ENCODE peak calls at places on chromosomes 7 and 10, in ten cellular contexts. One of them, this sample, is unnamed.

GRCh38 chr7:87216701-87217508 is 2.6 kb downstream of the TMEM243 start:
- DNase-seq in skeletal muscle cell: no peak
- DNase-seq in memory B cell: peak; percentile 30
- DNase-seq in NCI-H187 treated with DMSO at 0.1 percent for 48 hours: no peak
- DNase-seq in lung: no peak
- DNase-seq in brain microvascular endothelial cell: no peak
- DNase-seq in pancreas: no peak
- DNase-seq in iPS-NIHi11: no peak
- DNase-seq in NCI-H345: no peak
- DNase-seq in T-helper 2 cell: no peak
- DNase-seq in this sample: no peak

GRCh38 chr7:15555385-15555859 is 6.4 kb downstream of the AGMO start:
- DNase-seq in skeletal muscle cell: no peak
- DNase-seq in memory B cell: no peak
- DNase-seq in NCI-H187 treated with DMSO at 0.1 percent for 48 hours: no peak
- DNase-seq in lung: no peak
- DNase-seq in brain microvascular endothelial cell: peak; percentile 24
- DNase-seq in pancreas: no peak
- DNase-seq in iPS-NIHi11: no peak
- DNase-seq in NCI-H345: no peak
- DNase-seq in T-helper 2 cell: no peak
- DNase-seq in this sample: no peak

GRCh38 chr10:121462955-121463354 is 135.3 kb downstream of the FGFR2 start:
- DNase-seq in skeletal muscle cell: no peak
- DNase-seq in memory B cell: no peak
- DNase-seq in NCI-H187 treated with DMSO at 0.1 percent for 48 hours: no peak
- DNase-seq in lung: no peak
- DNase-seq in brain microvascular endothelial cell: no peak
- DNase-seq in pancreas: no peak
- DNase-seq in iPS-NIHi11: no peak
- DNase-seq in NCI-H345: no peak
- DNase-seq in T-helper 2 cell: no peak
- DNase-seq in this sample: no peak

GRCh38 chr10:47441973-47442750 is 41.8 kb downstream of the ANXA8 start:
- DNase-seq in skeletal muscle cell: no peak
- DNase-seq in memory B cell: no peak
- DNase-seq in NCI-H187 treated with DMSO at 0.1 percent for 48 hours: no peak
- DNase-seq in lung: no peak
- DNase-seq in brain microvascular endothelial cell: no peak
- DNase-seq in pancreas: no peak
- DNase-seq in iPS-NIHi11: no peak
- DNase-seq in NCI-H345: no peak
- DNase-seq in T-helper 2 cell: no peak
- DNase-seq in this sample: no peak

GRCh38 chr10:52933748-52934147 is 161.2 kb upstream of the MBL2 start:
- DNase-seq in skeletal muscle cell: no peak
- DNase-seq in memory B cell: no peak
- DNase-seq in NCI-H187 treated with DMSO at 0.1 percent for 48 hours: no peak
- DNase-seq in lung: no peak
- DNase-seq in brain microvascular endothelial cell: no peak
- DNase-seq in pancreas: no peak
- DNase-seq in iPS-NIHi11: no peak
- DNase-seq in NCI-H345: no peak
- DNase-seq in T-helper 2 cell: no peak
- DNase-seq in this sample: no peak

GRCh38 chr10:124743188-124744046 is 761 bp downstream of the FAM53B start:
- DNase-seq in skeletal muscle cell: no peak
- DNase-seq in memory B cell: no peak
- DNase-seq in NCI-H187 treated with DMSO at 0.1 percent for 48 hours: no peak
- DNase-seq in lung: no peak
- DNase-seq in brain microvascular endothelial cell: peak; percentile 16
- DNase-seq in pancreas: peak; percentile 42
- DNase-seq in iPS-NIHi11: peak; percentile 36
- DNase-seq in NCI-H345: peak; percentile 15
- DNase-seq in T-helper 2 cell: no peak
- DNase-seq in this sample: no peak

GRCh38 chr10:103923502-103923901 is 5.5 kb upstream of the STN1 start:
- DNase-seq in skeletal muscle cell: no peak
- DNase-seq in memory B cell: no peak
- DNase-seq in NCI-H187 treated with DMSO at 0.1 percent for 48 hours: no peak
- DNase-seq in lung: no peak
- DNase-seq in brain microvascular endothelial cell: no peak
- DNase-seq in pancreas: peak; percentile 42
- DNase-seq in iPS-NIHi11: no peak
- DNase-seq in NCI-H345: no peak
- DNase-seq in T-helper 2 cell: no peak
- DNase-seq in this sample: no peak

GRCh38 chr10:18721067-18721466 is 61.8 kb downstream of the ARL5B start:
- DNase-seq in skeletal muscle cell: no peak
- DNase-seq in memory B cell: no peak
- DNase-seq in NCI-H187 treated with DMSO at 0.1 percent for 48 hours: no peak
- DNase-seq in lung: no peak
- DNase-seq in brain microvascular endothelial cell: no peak
- DNase-seq in pancreas: no peak
- DNase-seq in iPS-NIHi11: no peak
- DNase-seq in NCI-H345: no peak
- DNase-seq in T-helper 2 cell: no peak
- DNase-seq in this sample: no peak

GRCh38 chr10:103238506-103239252 is 7.0 kb upstream of the RPEL1 start:
- DNase-seq in skeletal muscle cell: no peak
- DNase-seq in memory B cell: no peak
- DNase-seq in NCI-H187 treated with DMSO at 0.1 percent for 48 hours: no peak
- DNase-seq in lung: peak; percentile 54
- DNase-seq in brain microvascular endothelial cell: peak; percentile 44
- DNase-seq in pancreas: no peak
- DNase-seq in iPS-NIHi11: peak; percentile 54
- DNase-seq in NCI-H345: no peak
- DNase-seq in T-helper 2 cell: no peak
- DNase-seq in this sample: peak; percentile 70

GRCh38 chr7:134302120-134302519 is 14.6 kb downstream of the SLC35B4 start:
- DNase-seq in skeletal muscle cell: no peak
- DNase-seq in memory B cell: no peak
- DNase-seq in NCI-H187 treated with DMSO at 0.1 percent for 48 hours: no peak
- DNase-seq in lung: no peak
- DNase-seq in brain microvascular endothelial cell: no peak
- DNase-seq in pancreas: no peak
- DNase-seq in iPS-NIHi11: no peak
- DNase-seq in NCI-H345: no peak
- DNase-seq in T-helper 2 cell: no peak
- DNase-seq in this sample: peak; percentile 30

GRCh38 chr7:155198901-155199845 is 98.5 kb upstream of the INSIG1 start:
- DNase-seq in skeletal muscle cell: no peak
- DNase-seq in memory B cell: no peak
- DNase-seq in NCI-H187 treated with DMSO at 0.1 percent for 48 hours: no peak
- DNase-seq in lung: no peak
- DNase-seq in brain microvascular endothelial cell: peak; percentile 86
- DNase-seq in pancreas: peak; percentile 6
- DNase-seq in iPS-NIHi11: no peak
- DNase-seq in NCI-H345: no peak
- DNase-seq in T-helper 2 cell: no peak
- DNase-seq in this sample: no peak

GRCh38 chr10:82319558-82319957 is 444.6 kb downstream of the NRG3 start:
- DNase-seq in skeletal muscle cell: no peak
- DNase-seq in memory B cell: no peak
- DNase-seq in NCI-H187 treated with DMSO at 0.1 percent for 48 hours: no peak
- DNase-seq in lung: no peak
- DNase-seq in brain microvascular endothelial cell: no peak
- DNase-seq in pancreas: no peak
- DNase-seq in iPS-NIHi11: no peak
- DNase-seq in NCI-H345: no peak
- DNase-seq in T-helper 2 cell: no peak
- DNase-seq in this sample: no peak

GRCh38 chr10:131048595-131048994 is 262.9 kb downstream of the TCERG1L start:
- DNase-seq in skeletal muscle cell: no peak
- DNase-seq in memory B cell: no peak
- DNase-seq in NCI-H187 treated with DMSO at 0.1 percent for 48 hours: no peak
- DNase-seq in lung: no peak
- DNase-seq in brain microvascular endothelial cell: no peak
- DNase-seq in pancreas: no peak
- DNase-seq in iPS-NIHi11: peak; percentile 51
- DNase-seq in NCI-H345: no peak
- DNase-seq in T-helper 2 cell: no peak
- DNase-seq in this sample: no peak

GRCh38 chr7:107856806-107857540 is 34.0 kb upstream of the DLD start:
- DNase-seq in skeletal muscle cell: no peak
- DNase-seq in memory B cell: no peak
- DNase-seq in NCI-H187 treated with DMSO at 0.1 percent for 48 hours: no peak
- DNase-seq in lung: no peak
- DNase-seq in brain microvascular endothelial cell: no peak
- DNase-seq in pancreas: no peak
- DNase-seq in iPS-NIHi11: no peak
- DNase-seq in NCI-H345: no peak
- DNase-seq in T-helper 2 cell: no peak
- DNase-seq in this sample: no peak

GRCh38 chr7:144653449-144653848 is 182.4 kb downstream of the TPK1 start:
- DNase-seq in skeletal muscle cell: no peak
- DNase-seq in memory B cell: no peak
- DNase-seq in NCI-H187 treated with DMSO at 0.1 percent for 48 hours: no peak
- DNase-seq in lung: no peak
- DNase-seq in brain microvascular endothelial cell: no peak
- DNase-seq in pancreas: no peak
- DNase-seq in iPS-NIHi11: no peak
- DNase-seq in NCI-H345: no peak
- DNase-seq in T-helper 2 cell: no peak
- DNase-seq in this sample: no peak

GRCh38 chr10:92695679-92696605 is 6.2 kb downstream of the HHEX start:
- DNase-seq in skeletal muscle cell: no peak
- DNase-seq in memory B cell: no peak
- DNase-seq in NCI-H187 treated with DMSO at 0.1 percent for 48 hours: no peak
- DNase-seq in lung: no peak
- DNase-seq in brain microvascular endothelial cell: peak; percentile 42
- DNase-seq in pancreas: peak; percentile 40
- DNase-seq in iPS-NIHi11: peak; percentile 57
- DNase-seq in NCI-H345: no peak
- DNase-seq in T-helper 2 cell: no peak
- DNase-seq in this sample: peak; percentile 70

GRCh38 chr10:90847436-90847835 is 10.4 kb downstream of the HTR7 start:
- DNase-seq in skeletal muscle cell: peak; percentile 54
- DNase-seq in memory B cell: no peak
- DNase-seq in NCI-H187 treated with DMSO at 0.1 percent for 48 hours: no peak
- DNase-seq in lung: no peak
- DNase-seq in brain microvascular endothelial cell: peak; percentile 61
- DNase-seq in pancreas: no peak
- DNase-seq in iPS-NIHi11: no peak
- DNase-seq in NCI-H345: no peak
- DNase-seq in T-helper 2 cell: no peak
- DNase-seq in this sample: peak; percentile 63

GRCh38 chr7:100720320-100720644 is at the start of gene EPO:
- DNase-seq in skeletal muscle cell: no peak
- DNase-seq in memory B cell: no peak
- DNase-seq in NCI-H187 treated with DMSO at 0.1 percent for 48 hours: no peak
- DNase-seq in lung: no peak
- DNase-seq in brain microvascular endothelial cell: no peak
- DNase-seq in pancreas: no peak
- DNase-seq in iPS-NIHi11: peak; percentile 34
- DNase-seq in NCI-H345: no peak
- DNase-seq in T-helper 2 cell: no peak
- DNase-seq in this sample: no peak

GRCh38 chr10:97087296-97087695 is 98.5 kb downstream of the SLIT1 start:
- DNase-seq in skeletal muscle cell: no peak
- DNase-seq in memory B cell: no peak
- DNase-seq in NCI-H187 treated with DMSO at 0.1 percent for 48 hours: no peak
- DNase-seq in lung: no peak
- DNase-seq in brain microvascular endothelial cell: no peak
- DNase-seq in pancreas: no peak
- DNase-seq in iPS-NIHi11: no peak
- DNase-seq in NCI-H345: no peak
- DNase-seq in T-helper 2 cell: no peak
- DNase-seq in this sample: no peak

GRCh38 chr7:2116903-2117680 is 115.7 kb downstream of the MAD1L1 start:
- DNase-seq in skeletal muscle cell: no peak
- DNase-seq in memory B cell: no peak
- DNase-seq in NCI-H187 treated with DMSO at 0.1 percent for 48 hours: no peak
- DNase-seq in lung: no peak
- DNase-seq in brain microvascular endothelial cell: no peak
- DNase-seq in pancreas: no peak
- DNase-seq in iPS-NIHi11: no peak
- DNase-seq in NCI-H345: no peak
- DNase-seq in T-helper 2 cell: no peak
- DNase-seq in this sample: peak; percentile 64

GRCh38 chr10:69451784-69452251 is 553 bp downstream of the TSPAN15 start:
- DNase-seq in skeletal muscle cell: no peak
- DNase-seq in memory B cell: no peak
- DNase-seq in NCI-H187 treated with DMSO at 0.1 percent for 48 hours: no peak
- DNase-seq in lung: peak; percentile 73
- DNase-seq in brain microvascular endothelial cell: no peak
- DNase-seq in pancreas: peak; percentile 80
- DNase-seq in iPS-NIHi11: peak; percentile 67
- DNase-seq in NCI-H345: peak; percentile 46
- DNase-seq in T-helper 2 cell: no peak
- DNase-seq in this sample: no peak

GRCh38 chr7:123437447-123437995 is 96.9 kb downstream of the IQUB start:
- DNase-seq in skeletal muscle cell: no peak
- DNase-seq in memory B cell: no peak
- DNase-seq in NCI-H187 treated with DMSO at 0.1 percent for 48 hours: no peak
- DNase-seq in lung: no peak
- DNase-seq in brain microvascular endothelial cell: no peak
- DNase-seq in pancreas: no peak
- DNase-seq in iPS-NIHi11: no peak
- DNase-seq in NCI-H345: no peak
- DNase-seq in T-helper 2 cell: no peak
- DNase-seq in this sample: no peak

GRCh38 chr10:76149602-76150138 is 718.2 kb downstream of the LRMDA start:
- DNase-seq in skeletal muscle cell: no peak
- DNase-seq in memory B cell: no peak
- DNase-seq in NCI-H187 treated with DMSO at 0.1 percent for 48 hours: no peak
- DNase-seq in lung: no peak
- DNase-seq in brain microvascular endothelial cell: no peak
- DNase-seq in pancreas: no peak
- DNase-seq in iPS-NIHi11: peak; percentile 52
- DNase-seq in NCI-H345: no peak
- DNase-seq in T-helper 2 cell: no peak
- DNase-seq in this sample: no peak

GRCh38 chr10:93149761-93150160 is 76.1 kb downstream of the CYP26A1 start:
- DNase-seq in skeletal muscle cell: no peak
- DNase-seq in memory B cell: no peak
- DNase-seq in NCI-H187 treated with DMSO at 0.1 percent for 48 hours: no peak
- DNase-seq in lung: no peak
- DNase-seq in brain microvascular endothelial cell: peak; percentile 18
- DNase-seq in pancreas: no peak
- DNase-seq in iPS-NIHi11: no peak
- DNase-seq in NCI-H345: no peak
- DNase-seq in T-helper 2 cell: no peak
- DNase-seq in this sample: no peak

GRCh38 chr10:102220612-102221011 is 5.5 kb upstream of the ELOVL3 start:
- DNase-seq in skeletal muscle cell: no peak
- DNase-seq in memory B cell: no peak
- DNase-seq in NCI-H187 treated with DMSO at 0.1 percent for 48 hours: no peak
- DNase-seq in lung: no peak
- DNase-seq in brain microvascular endothelial cell: no peak
- DNase-seq in pancreas: no peak
- DNase-seq in iPS-NIHi11: no peak
- DNase-seq in NCI-H345: peak; percentile 10
- DNase-seq in T-helper 2 cell: no peak
- DNase-seq in this sample: no peak

GRCh38 chr10:132570771-132571564 is 33.4 kb downstream of the INPP5A start:
- DNase-seq in skeletal muscle cell: no peak
- DNase-seq in memory B cell: peak; percentile 75
- DNase-seq in NCI-H187 treated with DMSO at 0.1 percent for 48 hours: no peak
- DNase-seq in lung: no peak
- DNase-seq in brain microvascular endothelial cell: no peak
- DNase-seq in pancreas: no peak
- DNase-seq in iPS-NIHi11: peak; percentile 69
- DNase-seq in NCI-H345: peak; percentile 55
- DNase-seq in T-helper 2 cell: no peak
- DNase-seq in this sample: no peak

GRCh38 chr10:117488004-117488403 is 54.5 kb upstream of the EMX2 start:
- DNase-seq in skeletal muscle cell: no peak
- DNase-seq in memory B cell: no peak
- DNase-seq in NCI-H187 treated with DMSO at 0.1 percent for 48 hours: no peak
- DNase-seq in lung: no peak
- DNase-seq in brain microvascular endothelial cell: no peak
- DNase-seq in pancreas: no peak
- DNase-seq in iPS-NIHi11: no peak
- DNase-seq in NCI-H345: no peak
- DNase-seq in T-helper 2 cell: no peak
- DNase-seq in this sample: no peak

This sample was measured in foreskin fibroblast.